ENCODE peak calls at places on chromosome 11, in ten cellular contexts. M is CD4-positive, alpha-beta T cell; H is gastrocnemius medialis; F is GM12865; R is OCI-LY7; N is ascending aorta; Q is PC-3; T is lower lobe of right lung; V is stomach; S is left ventricle myocardium inferior. O is an unnamed sample.

GRCh38 chr11:2535673-2536439 is 91.0 kb downstream of the KCNQ1 start:
- DNase-seq in M (no peak), H (no peak), F (no peak), R (no peak), N (peak; percentile 53), Q (no peak), T (peak; percentile 40), V (no peak), S (peak; percentile 13), O (no peak)

GRCh38 chr11:120027546-120028180 is 110.2 kb downstream of the TRIM29 start:
- DNase-seq in M (no peak), H (no peak), F (no peak), R (no peak), N (no peak), Q (no peak), T (no peak), V (no peak), S (no peak), O (peak; percentile 6)

GRCh38 chr11:44167047-44167446 is 71.6 kb downstream of the EXT2 start:
- DNase-seq in M (no peak), H (no peak), F (no peak), R (no peak), N (no peak), Q (no peak), T (no peak), V (no peak), S (no peak), O (no peak)

GRCh38 chr11:77101043-77101537 is 1.6 kb upstream of the OMP start:
- DNase-seq in M (no peak), H (no peak), F (peak; percentile 22), R (peak; percentile 14), N (no peak), Q (peak; percentile 68), T (peak; percentile 5), V (no peak), S (no peak), O (peak; percentile 72)

GRCh38 chr11:46203746-46204145 is 73.7 kb upstream of the CREB3L1 start:
- DNase-seq in M (no peak), H (no peak), F (no peak), R (no peak), N (no peak), Q (no peak), T (no peak), V (no peak), S (no peak), O (no peak)

GRCh38 chr11:72263363-72263762 is 19.4 kb upstream of the PHOX2A start:
- DNase-seq in M (no peak), H (no peak), F (peak; percentile 8), R (no peak), N (no peak), Q (peak; percentile 51), T (no peak), V (no peak), S (no peak), O (no peak)

GRCh38 chr11:95835768-95836488 is 45.6 kb downstream of the CEP57 start:
- DNase-seq in M (peak; percentile 32), H (peak; percentile 57), F (peak; percentile 61), R (peak; percentile 51), N (peak; percentile 72), Q (peak; percentile 94), T (peak; percentile 56), V (peak; percentile 64), S (peak; percentile 22), O (peak; percentile 19)

GRCh38 chr11:15745266-15745665 is 611.1 kb downstream of the SOX6 start:
- DNase-seq in M (no peak), H (no peak), F (no peak), R (no peak), N (no peak), Q (peak; percentile 8), T (no peak), V (no peak), S (no peak), O (no peak)

GRCh38 chr11:86067230-86068137 is 1.4 kb downstream of the PICALM start:
- DNase-seq in M (no peak), H (no peak), F (peak; percentile 52), R (peak; percentile 28), N (no peak), Q (peak; percentile 25), T (no peak), V (no peak), S (no peak), O (peak; percentile 39)

GRCh38 chr11:132658696-132659095 is 873.6 kb downstream of the OPCML start:
- DNase-seq in M (no peak), H (no peak), F (no peak), R (no peak), N (no peak), Q (no peak), T (no peak), V (no peak), S (no peak), O (no peak)

GRCh38 chr11:125375146-125375545 is 120.9 kb downstream of the FEZ1 start:
- DNase-seq in M (no peak), H (no peak), F (no peak), R (no peak), N (no peak), Q (no peak), T (no peak), V (no peak), S (no peak), O (no peak)

GRCh38 chr11:129766858-129767604 is 48.6 kb upstream of the TMEM45B start:
- DNase-seq in M (peak; percentile 15), H (no peak), F (peak; percentile 27), R (peak; percentile 52), N (no peak), Q (peak; percentile 69), T (no peak), V (peak; percentile 49), S (no peak), O (no peak)

GRCh38 chr11:42571486-42572230 is 740.1 kb upstream of the API5 start:
- DNase-seq in M (no peak), H (no peak), F (no peak), R (no peak), N (no peak), Q (no peak), T (no peak), V (no peak), S (no peak), O (no peak)

GRCh38 chr11:82845336-82846036 is 54.7 kb downstream of the PRCP start:
- DNase-seq in M (no peak), H (no peak), F (no peak), R (no peak), N (no peak), Q (no peak), T (no peak), V (no peak), S (no peak), O (no peak)

GRCh38 chr11:17989306-17989705 is 23.5 kb downstream of the SERGEF start:
- DNase-seq in M (no peak), H (no peak), F (no peak), R (no peak), N (no peak), Q (no peak), T (no peak), V (no peak), S (no peak), O (no peak)

GRCh38 chr11:127133061-127133460 is 132.5 kb upstream of the KIRREL3 start:
- DNase-seq in M (no peak), H (no peak), F (no peak), R (no peak), N (no peak), Q (no peak), T (no peak), V (no peak), S (no peak), O (no peak)

DNA sequence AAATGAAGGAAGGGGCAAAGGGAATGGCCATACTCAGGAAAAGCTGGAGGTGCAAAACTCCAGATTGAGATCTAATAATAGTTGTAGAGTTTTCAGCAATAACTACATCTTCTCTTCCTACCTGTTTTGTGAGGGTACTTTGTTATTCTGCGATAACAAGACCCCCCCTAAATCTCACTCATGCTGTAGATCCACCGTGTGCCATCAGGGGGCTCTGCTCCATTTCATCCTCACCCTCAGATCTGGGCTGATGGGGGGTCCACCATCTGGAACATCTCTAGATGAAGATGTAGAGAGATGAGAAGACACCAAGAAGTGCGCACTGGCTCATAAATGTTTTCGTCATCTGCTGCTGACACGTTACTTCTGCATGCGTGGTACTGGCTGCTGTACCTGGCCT is 135.9 kb upstream of the KIRREL3 start:
- DNase-seq in M (no peak), H (no peak), F (no peak), R (no peak), N (no peak), Q (no peak), T (no peak), V (no peak), S (no peak), O (no peak)
- TF ChIP-seq CTCF in M (no peak), H (no peak), F (peak; percentile 5), R (peak; percentile 50), N (no peak), Q (peak; percentile 19), T (no peak), V (no peak), S (no peak), O (no peak)

GRCh38 chr11:1499899-1500298 is 13.3 kb upstream of the MOB2 start:
- DNase-seq in M (no peak), H (no peak), F (no peak), R (no peak), N (no peak), Q (no peak), T (peak; percentile 38), V (no peak), S (no peak), O (no peak)
- TF ChIP-seq CTCF in M (no peak), H (no peak), F (no peak), R (no peak), N (no peak), Q (no peak), T (no peak), V (no peak), S (no peak), O (no peak)

DNA sequence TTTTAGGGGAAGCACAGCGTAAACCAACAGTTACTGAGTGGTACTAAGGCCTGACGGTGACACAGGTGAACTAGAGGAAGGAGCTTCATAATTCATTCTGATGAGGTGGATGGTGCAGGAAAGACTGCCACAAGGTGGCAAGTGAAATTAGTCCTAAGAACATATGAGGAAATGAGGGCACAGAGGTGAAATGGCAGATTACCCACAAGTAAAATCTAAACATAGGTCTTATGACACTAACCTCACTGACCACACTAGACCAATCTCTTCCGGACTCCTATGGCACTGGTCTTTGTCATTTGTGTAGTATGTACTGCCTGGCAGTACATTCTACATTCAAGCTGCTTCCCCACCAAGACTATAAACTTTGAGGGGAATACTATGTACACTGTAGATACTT is 20.2 kb downstream of the GAB2 start:
- DNase-seq in M (no peak), H (no peak), F (peak; percentile 67), R (no peak), N (no peak), Q (no peak), T (no peak), V (no peak), S (no peak), O (peak; percentile 18)
- TF ChIP-seq CTCF in M (no peak), H (no peak), F (no peak), R (no peak), N (no peak), Q (no peak), T (no peak), V (no peak), S (no peak), O (no peak)

DNA sequence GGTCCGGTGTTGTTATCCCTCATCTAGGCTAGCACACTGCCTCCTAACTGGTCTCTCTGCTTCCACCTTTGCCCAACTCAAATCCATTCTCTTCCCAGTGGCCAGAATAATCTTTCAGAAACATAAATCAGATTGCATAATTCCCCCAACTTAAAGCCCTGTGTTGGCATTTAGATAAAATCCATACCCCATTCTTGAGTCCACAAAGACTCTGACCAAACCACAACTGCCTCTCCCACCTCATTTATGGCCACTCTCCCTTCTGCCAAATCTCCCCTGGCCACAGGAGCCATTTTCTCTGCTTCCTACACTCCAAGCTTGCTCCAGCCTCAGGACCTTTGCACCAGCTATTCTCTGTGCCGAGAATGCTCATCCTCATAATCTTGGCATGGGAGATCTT is 36.8 kb downstream of the IL18 start:
- DNase-seq in M (no peak), H (no peak), F (no peak), R (no peak), N (no peak), Q (no peak), T (no peak), V (no peak), S (no peak), O (no peak)
- TF ChIP-seq CTCF in M (no peak), H (no peak), F (no peak), R (no peak), N (no peak), Q (no peak), T (no peak), V (no peak), S (no peak), O (no peak)

O was measured in GM13977.